ENCODE peak calls at places on chromosomes 13 and 19, in nine cellular contexts. One of them, this sample, is unnamed.

GRCh38 chr13:66586489-66586888 is 643.6 kb downstream of the PCDH9 start:
- DNase-seq in EH: no peak
- DNase-seq in HEK293T: no peak
- DNase-seq in omental fat pad: no peak
- DNase-seq in heart right ventricle: no peak
- DNase-seq in fibroblast of lung: peak
- DNase-seq in T-helper 1 cell: no peak
- DNase-seq in T1000: no peak
- DNase-seq in iris pigment epithelial cell: peak
- DNase-seq in this sample: no peak

GRCh38 chr13:45456196-45456972 is 8.4 kb upstream of the COG3 start:
- DNase-seq in heart right ventricle: no peak
- DNase-seq in T1000: no peak
- DNase-seq in EH: peak
- DNase-seq in omental fat pad: no peak
- DNase-seq in HEK293T: no peak
- DNase-seq in T-helper 1 cell: no peak
- DNase-seq in iris pigment epithelial cell: peak
- DNase-seq in fibroblast of lung: peak
- DNase-seq in this sample: no peak

GRCh38 chr19:45217957-45218334 is 27.3 kb downstream of the EXOC3L2 start:
- DNase-seq in omental fat pad: no peak
- DNase-seq in T1000: no peak
- DNase-seq in heart right ventricle: no peak
- DNase-seq in fibroblast of lung: no peak
- DNase-seq in EH: no peak
- DNase-seq in T-helper 1 cell: no peak
- DNase-seq in iris pigment epithelial cell: no peak
- DNase-seq in HEK293T: no peak
- DNase-seq in this sample: no peak

GRCh38 chr19:33268162-33268991 is 34.0 kb downstream of the CEBPA start:
- DNase-seq in iris pigment epithelial cell: no peak
- DNase-seq in T-helper 1 cell: no peak
- DNase-seq in T1000: no peak
- DNase-seq in omental fat pad: no peak
- DNase-seq in HEK293T: no peak
- DNase-seq in EH: no peak
- DNase-seq in fibroblast of lung: no peak
- DNase-seq in heart right ventricle: no peak
- DNase-seq in this sample: no peak

GRCh38 chr13:98423417-98423816 is 153.5 kb downstream of the STK24 start:
- DNase-seq in omental fat pad: no peak
- DNase-seq in iris pigment epithelial cell: no peak
- DNase-seq in T-helper 1 cell: no peak
- DNase-seq in EH: no peak
- DNase-seq in T1000: no peak
- DNase-seq in HEK293T: no peak
- DNase-seq in fibroblast of lung: no peak
- DNase-seq in heart right ventricle: no peak
- DNase-seq in this sample: no peak

GRCh38 chr13:36313047-36313969 is 15.7 kb upstream of the CCDC169 start:
- DNase-seq in heart right ventricle: no peak
- DNase-seq in HEK293T: no peak
- DNase-seq in T1000: no peak
- DNase-seq in fibroblast of lung: no peak
- DNase-seq in iris pigment epithelial cell: no peak
- DNase-seq in EH: peak
- DNase-seq in T-helper 1 cell: no peak
- DNase-seq in omental fat pad: no peak
- DNase-seq in this sample: no peak

GRCh38 chr13:110265682-110266430 is 41.1 kb downstream of the COL4A1 start:
- DNase-seq in fibroblast of lung: no peak
- DNase-seq in T1000: no peak
- DNase-seq in HEK293T: no peak
- DNase-seq in EH: peak
- DNase-seq in T-helper 1 cell: no peak
- DNase-seq in omental fat pad: no peak
- DNase-seq in iris pigment epithelial cell: no peak
- DNase-seq in heart right ventricle: peak
- DNase-seq in this sample: no peak

GRCh38 chr19:13225973-13226865 is 76.0 kb downstream of the IER2 start:
- DNase-seq in T-helper 1 cell: no peak
- DNase-seq in EH: no peak
- DNase-seq in HEK293T: no peak
- DNase-seq in omental fat pad: no peak
- DNase-seq in fibroblast of lung: no peak
- DNase-seq in T1000: no peak
- DNase-seq in iris pigment epithelial cell: no peak
- DNase-seq in heart right ventricle: no peak
- DNase-seq in this sample: no peak

GRCh38 chr13:97982286-97982685 is 28.8 kb downstream of the IPO5 start:
- DNase-seq in T1000: no peak
- DNase-seq in T-helper 1 cell: no peak
- DNase-seq in EH: peak
- DNase-seq in fibroblast of lung: peak
- DNase-seq in HEK293T: no peak
- DNase-seq in omental fat pad: no peak
- DNase-seq in iris pigment epithelial cell: no peak
- DNase-seq in heart right ventricle: no peak
- DNase-seq in this sample: no peak

GRCh38 chr13:45949161-45949560 is 97.6 kb upstream of the SIAH3 start:
- DNase-seq in heart right ventricle: no peak
- DNase-seq in EH: peak
- DNase-seq in iris pigment epithelial cell: peak
- DNase-seq in HEK293T: no peak
- DNase-seq in T-helper 1 cell: no peak
- DNase-seq in fibroblast of lung: no peak
- DNase-seq in omental fat pad: no peak
- DNase-seq in T1000: no peak
- DNase-seq in this sample: no peak

GRCh38 chr13:56755181-56755580 is 385.5 kb upstream of the PRR20A start:
- DNase-seq in EH: no peak
- DNase-seq in T1000: no peak
- DNase-seq in omental fat pad: no peak
- DNase-seq in heart right ventricle: no peak
- DNase-seq in iris pigment epithelial cell: no peak
- DNase-seq in fibroblast of lung: no peak
- DNase-seq in HEK293T: peak
- DNase-seq in T-helper 1 cell: no peak
- DNase-seq in this sample: no peak

GRCh38 chr13:114132419-114133121 is at the start of gene RASA3:
- DNase-seq in iris pigment epithelial cell: peak
- DNase-seq in T-helper 1 cell: peak
- DNase-seq in heart right ventricle: peak
- DNase-seq in fibroblast of lung: peak
- DNase-seq in HEK293T: peak
- DNase-seq in EH: peak
- DNase-seq in omental fat pad: no peak
- DNase-seq in T1000: peak
- DNase-seq in this sample: peak

GRCh38 chr19:50506700-50507099 is 4.3 kb downstream of the JOSD2 start:
- DNase-seq in EH: no peak
- DNase-seq in omental fat pad: no peak
- DNase-seq in HEK293T: no peak
- DNase-seq in T1000: no peak
- DNase-seq in fibroblast of lung: no peak
- DNase-seq in T-helper 1 cell: no peak
- DNase-seq in iris pigment epithelial cell: no peak
- DNase-seq in heart right ventricle: no peak
- DNase-seq in this sample: no peak

GRCh38 chr13:97437729-97438128 is 3.8 kb downstream of the RAP2A start:
- DNase-seq in EH: no peak
- DNase-seq in iris pigment epithelial cell: no peak
- DNase-seq in heart right ventricle: no peak
- DNase-seq in T-helper 1 cell: no peak
- DNase-seq in HEK293T: no peak
- DNase-seq in T1000: no peak
- DNase-seq in omental fat pad: no peak
- DNase-seq in fibroblast of lung: no peak
- DNase-seq in this sample: no peak

GRCh38 chr19:31378404-31378803 is 29.2 kb upstream of the TSHZ3 start:
- DNase-seq in T1000: peak
- DNase-seq in fibroblast of lung: peak
- DNase-seq in T-helper 1 cell: no peak
- DNase-seq in omental fat pad: no peak
- DNase-seq in iris pigment epithelial cell: peak
- DNase-seq in HEK293T: no peak
- DNase-seq in EH: peak
- DNase-seq in heart right ventricle: no peak
- DNase-seq in this sample: peak

GRCh38 chr19:10543420-10544241 is at the start of gene ATG4D:
- DNase-seq in HEK293T: peak
- DNase-seq in heart right ventricle: peak
- DNase-seq in iris pigment epithelial cell: peak
- DNase-seq in omental fat pad: peak
- DNase-seq in EH: peak
- DNase-seq in fibroblast of lung: peak
- DNase-seq in T-helper 1 cell: peak
- DNase-seq in T1000: peak
- DNase-seq in this sample: peak

GRCh38 chr13:67916650-67917049 is 686.5 kb upstream of the PCDH9 start:
- DNase-seq in iris pigment epithelial cell: no peak
- DNase-seq in omental fat pad: no peak
- DNase-seq in heart right ventricle: no peak
- DNase-seq in T-helper 1 cell: no peak
- DNase-seq in T1000: no peak
- DNase-seq in HEK293T: no peak
- DNase-seq in fibroblast of lung: no peak
- DNase-seq in EH: no peak
- DNase-seq in this sample: no peak